ENCODE peak calls at places on chromosome 9, in four cellular contexts. W is K562, Z is GM12878, P is HepG2. B is an unnamed sample.

GRCh38 chr9:135818718-135819475 is 88.4 kb downstream of the CAMSAP1 start:
- DNase-seq in P (no peak), Z (no peak), W (no peak), B (no peak)

GRCh38 chr9:137031904-137032639 is at the start of gene FUT7:
- DNase-seq in W (no peak), P (no peak), Z (no peak), B (no peak)

GRCh38 chr9:136438909-136439549 is 616 bp downstream of the INPP5E start:
- DNase-seq in Z (no peak), P (no peak), W (peak), B (peak)

GRCh38 chr9:101592788-101593187 is 2.0 kb downstream of the PPP3R2 start:
- DNase-seq in P (no peak), W (no peak), Z (no peak), B (no peak)

GRCh38 chr9:30198463-30199309 is 2185.8 kb upstream of the ACO1 start:
- DNase-seq in W (no peak), P (no peak), Z (no peak), B (no peak)

GRCh38 chr9:16329699-16330113 is 540.8 kb downstream of the BNC2 start:
- DNase-seq in P (no peak), W (no peak), Z (no peak), B (no peak)

GRCh38 chr9:113495555-113495954 is 32.0 kb downstream of the RGS3 start:
- DNase-seq in P (no peak), Z (no peak), W (no peak), B (no peak)

GRCh38 chr9:7342229-7342628 is 457.3 kb downstream of the DMAC1 start:
- DNase-seq in P (no peak), W (no peak), Z (no peak), B (no peak)

GRCh38 chr9:130020618-130021017 is 22.4 kb downstream of the FNBP1 start:
- DNase-seq in W (no peak), P (no peak), Z (no peak), B (no peak)

GRCh38 chr9:121939643-121940042 is 153.5 kb downstream of the TTLL11 start:
- DNase-seq in Z (no peak), P (no peak), W (no peak), B (no peak)

GRCh38 chr9:36632892-36633291 is 60.2 kb downstream of the MELK start:
- DNase-seq in W (peak), Z (no peak), P (peak), B (peak)

GRCh38 chr9:79764377-79764776 is 192.6 kb downstream of the TLE4 start:
- DNase-seq in Z (no peak), W (no peak), P (no peak), B (peak)

GRCh38 chr9:113582698-113583200 is 119.2 kb downstream of the RGS3 start:
- DNase-seq in W (no peak), P (no peak), Z (no peak), B (no peak)

GRCh38 chr9:23545728-23546127 is 280.3 kb downstream of the ELAVL2 start:
- DNase-seq in Z (no peak), W (no peak), P (no peak), B (no peak)

GRCh38 chr9:29214162-29214520 is 1640.9 kb upstream of the C9orf72 start:
- DNase-seq in W (no peak), P (no peak), Z (no peak), B (peak)

GRCh38 chr9:419571-420156 is 205.0 kb downstream of the DOCK8 start:
- DNase-seq in Z (no peak), W (no peak), P (no peak), B (no peak)

GRCh38 chr9:85522459-85523092 is 219.2 kb downstream of the AGTPBP1 start:
- DNase-seq in P (no peak), W (no peak), Z (no peak), B (peak)

GRCh38 chr9:2727966-2728613 is 10.8 kb downstream of the KCNV2 start:
- DNase-seq in Z (peak), P (peak), W (peak), B (peak)

DNA sequence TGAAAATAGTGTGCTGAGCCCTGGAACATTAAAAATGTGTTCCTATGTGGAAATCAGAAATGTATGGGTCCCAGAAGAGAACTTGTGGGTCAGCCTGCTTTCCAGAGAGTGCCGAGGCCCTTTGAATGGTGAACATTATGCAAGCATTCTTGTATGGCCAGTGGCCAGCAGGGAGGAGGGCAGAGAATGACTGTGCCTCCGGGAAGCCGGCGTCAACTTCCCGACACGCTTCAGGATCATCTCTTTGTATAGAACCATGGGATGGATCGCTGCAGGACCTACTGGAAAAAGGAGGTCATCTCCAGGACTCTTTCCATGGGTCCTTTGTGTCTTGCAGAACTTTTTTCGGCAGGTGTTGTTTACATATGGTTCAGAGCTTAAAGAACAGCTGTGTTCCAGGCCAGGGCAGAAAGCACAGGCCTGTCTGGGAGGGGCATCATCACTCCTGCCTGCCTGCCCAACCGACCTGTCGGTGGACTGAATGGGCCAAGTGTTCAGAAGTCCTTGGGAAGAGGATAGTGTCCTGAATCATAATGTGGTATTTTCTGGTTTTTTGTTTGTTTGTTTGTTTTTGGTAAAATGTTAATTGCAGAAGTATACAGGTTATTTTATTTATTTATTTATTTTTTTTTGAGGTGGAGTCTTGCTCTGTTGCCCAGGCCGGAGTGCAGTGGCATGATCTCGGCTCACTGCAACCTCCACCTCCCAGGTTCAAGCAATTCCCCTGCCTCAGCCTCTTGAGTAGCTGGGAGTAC is 9.0 kb downstream of the PRRC2B start:
- DNase-seq in Z (no peak), W (no peak), P (peak), B (peak)
- TF ChIP-seq POLR2A in Z (no peak), W (no peak), P (peak), B (no peak)

GRCh38 chr9:34579097-34579818 is 10.3 kb downstream of the CNTFR start:
- DNase-seq in W (no peak), P (no peak), Z (no peak), B (no peak)
- TF ChIP-seq MAX in W (no peak), P (no peak), Z (no peak), B (no peak)

GRCh38 chr9:94869415-94869838 is 142.9 kb downstream of the AOPEP start:
- DNase-seq in W (no peak), P (no peak), Z (no peak), B (no peak)

GRCh38 chr9:94870465-94870792 is 143.9 kb downstream of the AOPEP start:
- DNase-seq in P (no peak), Z (no peak), W (no peak), B (no peak)

GRCh38 chr9:94872921-94873511 is 146.5 kb downstream of the AOPEP start:
- DNase-seq in Z (no peak), W (no peak), P (no peak), B (no peak)

GRCh38 chr9:94868462-94868861 is 142.0 kb downstream of the AOPEP start:
- DNase-seq in W (no peak), P (no peak), Z (no peak), B (no peak)

GRCh38 chr9:94870793-94871558 is 144.5 kb downstream of the AOPEP start:
- DNase-seq in P (no peak), Z (no peak), W (no peak), B (no peak)
- TF ChIP-seq KDM1A in P (no peak), Z (no peak), W (peak), B (no peak)

DNA sequence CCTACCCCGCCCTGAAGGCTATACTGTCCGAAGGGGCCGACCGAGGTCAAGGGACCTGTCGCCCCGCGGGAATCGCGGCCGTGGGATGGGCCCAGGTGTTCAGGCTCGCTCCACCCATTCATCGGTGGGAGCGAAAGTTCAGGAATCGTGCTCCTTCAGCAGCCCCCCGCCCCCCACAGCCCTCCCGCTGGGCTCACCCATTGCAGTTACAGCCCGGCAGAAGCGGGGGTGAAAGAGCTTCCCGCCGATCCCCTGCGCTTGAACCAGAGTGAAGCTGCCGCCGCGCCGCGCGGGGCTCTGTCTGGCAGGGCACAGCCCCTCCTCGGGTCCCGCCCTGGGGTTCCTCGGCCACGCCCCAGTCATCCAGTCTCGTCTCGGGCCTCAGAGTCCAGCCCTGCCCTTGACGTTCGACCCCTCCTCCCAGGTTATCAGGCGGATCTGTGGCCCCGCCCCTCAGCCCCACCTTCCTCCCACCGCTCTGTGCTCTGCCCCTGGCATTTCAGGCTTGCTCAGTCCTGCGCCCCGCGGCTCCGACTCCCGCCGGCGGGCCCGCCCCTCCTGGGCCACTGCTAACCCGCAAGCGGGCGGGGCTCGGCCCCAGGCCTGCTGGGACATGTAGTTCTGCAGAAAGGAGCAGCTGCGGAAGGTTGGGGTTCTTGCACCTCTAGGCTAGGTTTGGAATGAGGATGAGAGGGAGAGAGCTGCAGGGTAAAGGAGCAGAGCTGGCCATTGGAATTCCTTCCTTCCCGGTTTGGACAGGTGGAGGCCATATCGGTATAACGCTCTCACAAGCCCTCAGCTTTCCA is at the start of gene MYORG:
- DNase-seq in Z (peak), W (peak), P (peak), B (peak)
- TF ChIP-seq POLR2A in Z (peak), W (no peak), P (peak), B (peak)

DNA sequence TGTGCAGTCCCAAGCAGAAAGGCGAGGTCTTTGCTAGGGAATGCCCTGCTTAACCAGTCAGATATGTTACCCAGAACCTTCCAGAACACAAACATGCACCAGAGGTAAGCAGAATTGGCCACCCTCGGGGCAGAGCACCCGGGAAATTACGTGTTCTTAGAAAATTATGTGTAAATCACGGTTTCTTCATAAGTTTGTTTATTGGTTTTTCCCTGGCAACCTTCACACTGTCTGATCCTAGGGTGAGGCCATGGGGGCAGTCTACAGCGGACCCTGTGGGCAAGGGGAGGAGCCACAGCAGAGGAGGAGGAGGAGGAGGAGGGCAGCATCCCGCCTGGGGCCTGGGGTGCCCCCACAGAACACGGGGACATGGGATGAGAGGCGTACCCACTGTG is 31.4 kb downstream of the RXRA start:
- DNase-seq in P (no peak), W (no peak), Z (no peak), B (no peak)
- TF ChIP-seq MAX in P (no peak), W (no peak), Z (no peak), B (no peak)

GRCh38 chr9:108469654-108470053 is 386.1 kb downstream of the ACTL7B start:
- DNase-seq in W (no peak), Z (no peak), P (no peak), B (no peak)
- TF ChIP-seq KDM1A in W (no peak), Z (no peak), P (no peak), B (no peak)

GRCh38 chr9:34328983-34329832 is at the start of the genes KIF24 and NUDT2:
- DNase-seq in W (peak), Z (peak), P (peak), B (peak)
- TF ChIP-seq POLR2A in W (peak), Z (peak), P (peak), B (peak)

GRCh38 chr9:104866186-104866585 is 61.8 kb downstream of the ABCA1 start:
- DNase-seq in Z (no peak), P (no peak), W (no peak), B (no peak)
- TF ChIP-seq MAX in Z (no peak), P (no peak), W (no peak), B (no peak)

GRCh38 chr9:70950270-70950669 is 171.2 kb downstream of the TRPM3 start:
- DNase-seq in P (no peak), Z (no peak), W (no peak), B (no peak)

GRCh38 chr9:70952131-70952727 is 169.2 kb downstream of the TRPM3 start:
- DNase-seq in P (no peak), Z (no peak), W (no peak), B (no peak)

GRCh38 chr9:70959366-70959765 is 162.1 kb downstream of the TRPM3 start:
- DNase-seq in W (no peak), Z (no peak), P (no peak), B (no peak)

GRCh38 chr9:70954126-70954525 is 167.3 kb downstream of the TRPM3 start:
- DNase-seq in W (no peak), P (no peak), Z (no peak), B (no peak)

DNA sequence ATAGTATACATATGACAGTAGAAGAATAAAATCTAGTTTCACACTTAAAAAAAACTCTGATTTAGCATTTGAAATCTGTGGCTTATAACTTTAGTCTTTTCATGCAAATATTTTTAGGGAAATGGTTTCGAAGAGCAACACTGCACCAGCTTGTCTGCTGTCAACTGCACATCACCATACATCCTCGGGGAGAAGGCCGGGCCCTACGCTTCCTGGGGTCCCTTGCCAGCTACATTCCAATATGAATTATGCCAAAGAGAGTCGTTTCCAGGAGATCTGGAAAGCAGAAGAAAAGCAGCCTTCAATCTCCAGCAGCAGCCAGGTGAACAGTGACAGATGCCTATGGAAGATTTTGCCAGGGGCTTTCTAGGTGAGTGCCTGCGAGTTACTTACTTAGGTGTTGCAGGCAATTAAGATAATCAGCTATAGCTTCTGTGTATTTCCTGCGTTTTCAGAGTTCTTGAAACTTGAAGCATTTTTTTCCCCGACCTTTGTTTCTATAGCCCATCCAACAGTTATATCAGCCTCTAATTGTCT is 166.7 kb downstream of the TRPM3 start:
- DNase-seq in W (no peak), Z (no peak), P (no peak), B (no peak)
- TF ChIP-seq KDM1A in W (no peak), Z (no peak), P (no peak), B (no peak)

B was measured in A549.